ENCODE peak calls at places on chromosomes 13 and 19, in four cellular contexts. L is A549, A is IMR-90, F is K562. I is an unnamed sample.
A peak's percentile ranks its signal among the peaks of the same experiment; 100 is the strongest.

GRCh38 chr19:17881701-17882100 is 10.0 kb downstream of the SLC5A5 start:
- DNase-seq in L (no peak), A (no peak), F (no peak), I (no peak)

GRCh38 chr19:4172861-4173473 is 9.4 kb downstream of the SIRT6 start:
- DNase-seq in L (no peak), A (peak; percentile 14), F (peak; percentile 68), I (no peak)

GRCh38 chr19:6779204-6779603 is 6.7 kb downstream of the VAV1 start:
- DNase-seq in L (no peak), A (no peak), F (no peak), I (no peak)

GRCh38 chr13:33509642-33510229 is 224.2 kb upstream of the STARD13 start:
- DNase-seq in L (peak; percentile 6), A (no peak), F (no peak), I (no peak)

GRCh38 chr19:31591258-31591657 is 242.0 kb upstream of the TSHZ3 start:
- DNase-seq in L (no peak), A (no peak), F (no peak), I (no peak)

GRCh38 chr13:112740502-112741131 is 50.8 kb downstream of the ATP11A start:
- DNase-seq in L (no peak), A (peak; percentile 95), F (peak; percentile 59), I (no peak)

GRCh38 chr13:80945328-80945727 is 604.4 kb upstream of the SPRY2 start:
- DNase-seq in L (peak; percentile 8), A (no peak), F (no peak), I (no peak)

GRCh38 chr13:43686557-43686956 is 100.2 kb downstream of the ENOX1 start:
- DNase-seq in L (peak; percentile 49), A (peak; percentile 93), F (peak; percentile 1), I (no peak)

GRCh38 chr13:21675095-21676007 is 4.5 kb downstream of the FGF9 start:
- DNase-seq in L (no peak), A (no peak), F (no peak), I (no peak)

GRCh38 chr19:19538767-19539166 is 702 bp downstream of the CILP2 start:
- DNase-seq in L (no peak), A (no peak), F (no peak), I (no peak)

GRCh38 chr19:48455908-48456562 is 661 bp downstream of the KCNJ14 start:
- DNase-seq in L (no peak), A (no peak), F (no peak), I (no peak)

GRCh38 chr13:27679396-27679795 is 57.7 kb downstream of the POLR1D start:
- DNase-seq in L (no peak), A (peak; percentile 68), F (no peak), I (no peak)

GRCh38 chr19:4911786-4912672 is 2.7 kb downstream of the UHRF1 start:
- DNase-seq in L (peak; percentile 94), A (peak; percentile 100), F (peak; percentile 71), I (no peak)

GRCh38 chr13:83223546-83223945 is 658.7 kb downstream of the SLITRK1 start:
- DNase-seq in L (no peak), A (no peak), F (no peak), I (no peak)

GRCh38 chr19:4988770-4989251 is 19.9 kb downstream of the KDM4B start:
- DNase-seq in L (no peak), A (peak; percentile 88), F (no peak), I (no peak)

GRCh38 chr13:26300140-26300539 is 46.2 kb downstream of the CDK8 start:
- DNase-seq in L (peak; percentile 7), A (peak; percentile 86), F (peak; percentile 27), I (no peak)

GRCh38 chr13:53151692-53152421 is 123.2 kb downstream of the OLFM4 start:
- DNase-seq in L (peak; percentile 27), A (peak; percentile 34), F (peak; percentile 54), I (peak; percentile 32)

GRCh38 chr13:22196777-22197176 is 525.9 kb downstream of the FGF9 start:
- DNase-seq in L (no peak), A (no peak), F (no peak), I (no peak)

GRCh38 chr13:50241479-50241878 is 226.2 kb downstream of the KCNRG start:
- DNase-seq in L (no peak), A (no peak), F (no peak), I (no peak)

GRCh38 chr19:1453525-1454371 is 3.8 kb downstream of the APC2 start:
- DNase-seq in L (peak; percentile 64), A (no peak), F (no peak), I (no peak)

GRCh38 chr19:2097330-2098327 is 914 bp downstream of the IZUMO4 start:
- DNase-seq in L (no peak), A (no peak), F (peak; percentile 15), I (no peak)

GRCh38 chr13:45367358-45367757 is 26.4 kb upstream of the TPT1 start:
- DNase-seq in L (peak; percentile 80), A (peak; percentile 94), F (peak; percentile 80), I (peak; percentile 67)

GRCh38 chr19:7663711-7664110 is 5.1 kb upstream of the RETN start:
- DNase-seq in L (no peak), A (no peak), F (no peak), I (no peak)

GRCh38 chr13:39417643-39418042 is 185.3 kb downstream of the LHFPL6 start:
- DNase-seq in L (no peak), A (peak; percentile 72), F (no peak), I (no peak)

GRCh38 chr13:29472317-29472961 is 123.0 kb downstream of the SLC7A1 start:
- DNase-seq in L (peak; percentile 65), A (peak; percentile 58), F (peak; percentile 69), I (no peak)

GRCh38 chr13:105897575-105897974 is 637.9 kb downstream of the EFNB2 start:
- DNase-seq in L (no peak), A (no peak), F (no peak), I (no peak)

DNA sequence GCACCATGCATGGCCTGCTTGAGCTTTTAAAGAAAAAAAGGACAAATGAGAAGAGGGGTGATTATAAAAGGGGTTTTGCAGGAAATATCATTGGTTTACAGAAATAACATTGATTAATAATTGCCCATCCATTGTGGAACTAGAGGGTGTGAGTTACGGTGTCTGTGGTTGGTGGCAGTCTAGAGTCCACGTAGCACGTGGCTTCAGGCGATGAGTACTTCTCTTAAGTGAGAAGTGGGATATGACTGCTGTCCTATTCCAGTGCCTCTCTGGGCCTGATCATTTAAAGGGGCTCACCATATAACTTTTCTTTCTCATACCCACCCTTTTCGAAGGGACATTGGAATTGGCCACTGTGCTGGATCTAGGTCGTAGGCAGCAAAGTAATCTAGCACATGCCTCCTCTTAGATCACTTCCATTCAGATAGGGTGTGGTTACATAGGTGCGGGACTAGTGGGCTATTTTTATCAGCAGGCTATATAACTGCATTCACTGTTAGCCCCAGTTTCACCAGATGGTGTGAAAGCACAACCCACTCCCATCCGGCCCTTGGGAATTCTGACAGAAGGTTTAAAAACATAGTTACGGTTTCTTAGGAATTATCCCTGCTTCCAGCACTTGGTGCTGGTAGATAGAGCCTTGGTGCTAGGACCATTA is 19.9 kb downstream of the PPP5C start:
- DNase-seq in L (no peak), A (no peak), F (no peak), I (no peak)
- TF ChIP-seq ELK1 in L (no peak), A (no peak), F (no peak), I (no peak)

DNA sequence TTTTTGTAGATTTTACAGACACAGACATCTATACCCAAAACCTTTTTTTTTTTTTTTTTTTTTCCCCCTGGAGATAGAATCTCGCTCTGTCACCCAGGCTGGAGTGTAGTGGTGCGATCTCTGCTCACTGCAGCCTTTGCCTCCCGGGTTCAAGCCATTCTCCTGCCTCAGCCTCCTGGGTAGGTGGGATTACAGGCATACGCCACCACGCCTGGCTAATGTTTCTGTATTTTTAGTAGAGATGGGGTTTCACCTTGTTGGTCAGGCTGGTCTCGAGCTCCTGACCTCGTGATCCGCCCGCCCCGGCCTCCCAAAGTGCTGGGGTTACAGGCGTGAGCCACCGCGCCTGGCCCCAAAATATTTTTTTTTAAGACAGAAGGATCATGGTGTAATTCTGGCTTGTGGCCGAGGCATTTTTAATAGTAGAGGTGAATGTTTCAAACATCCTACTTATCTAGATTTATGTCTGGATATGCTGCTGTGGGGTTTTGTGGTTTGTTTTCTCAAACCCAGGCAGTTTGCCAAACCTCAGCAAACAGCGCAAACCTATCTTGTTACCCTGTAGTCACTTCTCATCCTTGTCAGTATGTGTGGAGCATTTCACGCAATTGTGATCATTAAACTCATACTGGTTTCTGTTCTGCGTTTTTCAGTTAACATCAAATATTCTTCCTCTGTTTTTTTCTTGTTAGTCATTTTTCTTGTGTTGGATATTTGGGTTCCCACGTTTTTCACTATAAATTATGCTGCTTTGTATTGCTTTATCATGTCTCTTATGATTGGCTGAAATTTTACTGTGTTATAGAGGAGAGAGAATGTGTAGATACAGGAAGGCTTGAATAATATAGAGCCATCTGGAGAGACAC is 36.2 kb upstream of the GARRE1 start:
- DNase-seq in L (peak; percentile 57), A (peak; percentile 98), F (peak; percentile 84), I (peak; percentile 67)
- TF ChIP-seq ELK1 in L (no peak), A (no peak), F (no peak), I (no peak)

DNA sequence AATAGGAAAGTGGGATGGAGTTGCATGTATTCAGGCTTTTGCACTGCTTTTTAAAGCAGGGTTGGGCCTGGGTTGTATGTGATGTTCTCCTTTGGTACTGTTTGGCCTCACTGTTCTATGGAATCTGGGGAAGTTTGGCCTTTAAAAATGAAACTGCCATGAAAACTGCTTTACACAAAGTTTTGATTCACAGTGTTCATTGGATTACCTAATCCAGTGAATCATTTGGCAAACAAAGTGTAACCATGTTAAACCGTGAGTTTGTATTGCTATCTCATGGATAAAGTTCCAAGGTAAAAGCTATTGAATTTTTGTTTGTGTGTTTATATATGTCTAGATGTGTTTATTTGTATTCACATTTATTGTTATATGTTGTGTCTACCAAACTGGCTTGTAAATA is 1658.6 kb downstream of the OLFM4 start:
- DNase-seq in L (no peak), A (no peak), F (no peak), I (no peak)
- TF ChIP-seq ELK1 in L (no peak), A (no peak), F (no peak), I (no peak)

GRCh38 chr19:43467730-43468129 is 2.3 kb upstream of the LYPD3 start:
- DNase-seq in L (no peak), A (peak; percentile 70), F (no peak), I (no peak)
- TF ChIP-seq ELK1 in L (no peak), A (no peak), F (no peak), I (no peak)

GRCh38 chr19:51282335-51282734 is 29.1 kb upstream of the IGLON5 start:
- DNase-seq in L (no peak), A (no peak), F (no peak), I (no peak)
- TF ChIP-seq ELK1 in L (no peak), A (no peak), F (no peak), I (no peak)

DNA sequence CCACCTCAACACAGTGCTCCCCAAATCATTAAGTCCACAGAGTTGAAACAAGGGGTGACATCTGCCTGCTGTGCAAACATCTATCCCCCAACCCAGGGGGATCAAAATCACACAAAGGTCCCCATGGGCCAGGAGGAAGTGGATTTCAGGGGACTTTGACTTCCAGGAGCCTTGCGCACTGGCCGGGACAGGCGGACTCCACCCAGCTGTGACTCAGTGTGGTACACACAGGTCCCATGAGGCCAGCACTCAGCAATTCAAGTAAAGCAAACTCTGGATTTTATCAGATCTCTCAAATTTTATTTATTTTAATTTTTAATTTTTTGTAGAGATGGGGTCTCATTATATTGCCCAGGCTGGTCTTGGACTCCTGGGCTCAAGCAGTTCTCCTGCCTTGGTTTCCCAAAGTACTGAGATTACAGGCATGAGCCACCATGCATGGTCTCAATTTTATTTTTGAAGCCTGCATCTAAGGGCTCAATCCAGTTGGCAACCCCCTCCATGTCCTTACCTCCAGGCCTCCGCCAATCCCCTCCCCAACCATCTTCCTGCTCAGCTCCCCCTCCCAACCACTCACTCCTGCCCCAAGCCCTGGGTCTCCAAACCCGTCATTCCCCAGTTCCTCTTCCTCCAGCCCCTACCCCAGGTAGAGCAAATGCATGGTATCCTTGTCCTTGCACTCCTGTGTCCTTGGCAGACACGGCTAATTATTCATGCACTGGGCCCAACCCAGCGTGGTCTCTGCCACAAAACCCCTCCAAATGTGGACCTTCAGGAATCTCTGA is 18.2 kb downstream of the ARHGAP33 start:
- DNase-seq in L (peak; percentile 42), A (no peak), F (peak; percentile 19), I (no peak)
- TF ChIP-seq ELK1 in L (no peak), A (no peak), F (no peak), I (no peak)

I was measured in GM12878.